ENCODE peak calls at places on chromosome 4, in eight cellular contexts. N is pancreas; V is ovary; Y is right cardiac atrium; X is trophoblast cell; U is PC-9; I is effector memory CD4-positive, alpha-beta T cell; P is colonic mucosa. O is an unnamed sample. For H3K4me1 and H3K27me3, the result is how much of the 10 kb centered on the place peaks cover.

GRCh38 chr4:156654410-156654809 is 317.2 kb downstream of the PDGFC start:
- DNase-seq in P (no peak), N (no peak), X (no peak), U (no peak), Y (no peak), V (no peak), I (no peak), O (no peak)

GRCh38 chr4:148143174-148143573 is 299.0 kb downstream of the NR3C2 start:
- DNase-seq in X (no peak), V (no peak), Y (no peak), P (no peak), N (no peak), I (no peak), U (no peak), O (no peak)

GRCh38 chr4:114132830-114133229 is 153.4 kb upstream of the ARSJ start:
- DNase-seq in N (no peak), U (no peak), X (no peak), P (no peak), I (no peak), V (no peak), Y (no peak), O (no peak)

GRCh38 chr4:141255016-141255415 is 34.3 kb downstream of the ZNF330 start:
- DNase-seq in U (no peak), Y (no peak), X (no peak), N (no peak), I (no peak), V (no peak), P (no peak), O (no peak)

GRCh38 chr4:183408791-183409190 is 35.6 kb upstream of the CDKN2AIP start:
- DNase-seq in V (peak), X (no peak), N (no peak), I (no peak), P (peak), U (no peak), Y (no peak), O (no peak)

GRCh38 chr4:57378766-57379165 is 268.6 kb upstream of the IGFBP7 start:
- DNase-seq in N (no peak), U (no peak), Y (no peak), X (no peak), P (no peak), V (no peak), I (no peak), O (no peak)

GRCh38 chr4:151043803-151044535 is 28.9 kb upstream of the LRBA start:
- DNase-seq in X (no peak), U (no peak), V (no peak), P (no peak), I (no peak), N (no peak), Y (no peak), O (no peak)

GRCh38 chr4:110087116-110087708 is 111.2 kb downstream of the ELOVL6 start:
- DNase-seq in P (no peak), Y (no peak), X (no peak), V (no peak), U (no peak), I (no peak), N (no peak), O (no peak)

GRCh38 chr4:40199999-40200880 is 3.4 kb downstream of the RHOH start:
- DNase-seq in P (no peak), N (peak), I (peak), X (peak), Y (no peak), U (no peak), V (no peak), O (no peak)

GRCh38 chr4:156321203-156321602 is 367.5 kb upstream of the CTSO start:
- DNase-seq in V (no peak), U (peak), X (peak), Y (no peak), P (no peak), N (no peak), I (no peak), O (no peak)

GRCh38 chr4:30543057-30543456 is 177.1 kb upstream of the PCDH7 start:
- DNase-seq in Y (no peak), U (no peak), N (no peak), X (no peak), P (no peak), I (no peak), V (no peak), O (no peak)

GRCh38 chr4:104930298-104930697 is 216.4 kb upstream of the TET2 start:
- DNase-seq in X (no peak), Y (no peak), I (no peak), N (no peak), P (no peak), U (no peak), V (no peak), O (no peak)

GRCh38 chr4:16693641-16694040 is 204.8 kb downstream of the LDB2 start:
- DNase-seq in P (no peak), X (no peak), I (no peak), V (no peak), U (no peak), Y (no peak), N (no peak), O (no peak)
- H3K4me1 ChIP-seq in P (under half), X (under half), I (under half), V (under half), U (under half), Y (under half), N (under half), O (under half)

GRCh38 chr4:3724319-3725231 is 41.6 kb upstream of the ADRA2C start:
- DNase-seq in P (no peak), X (no peak), N (no peak), Y (peak), U (no peak), V (peak), I (no peak), O (no peak)

GRCh38 chr4:3723232-3723642 is 42.9 kb upstream of the ADRA2C start:
- DNase-seq in X (no peak), P (no peak), N (no peak), Y (peak), I (no peak), U (no peak), V (no peak), O (no peak)

GRCh38 chr4:3721627-3722026 is 44.6 kb upstream of the ADRA2C start:
- DNase-seq in I (no peak), X (no peak), U (no peak), N (no peak), Y (peak), V (no peak), P (no peak), O (no peak)

GRCh38 chr4:3721186-3721585 is 45.0 kb upstream of the ADRA2C start:
- DNase-seq in X (no peak), V (no peak), I (no peak), N (no peak), P (no peak), Y (peak), U (no peak), O (no peak)

GRCh38 chr4:3722446-3723231 is 43.5 kb upstream of the ADRA2C start:
- DNase-seq in U (no peak), Y (peak), V (no peak), P (no peak), I (no peak), N (no peak), X (no peak), O (no peak)
- H3K27me3 ChIP-seq in U (half or more), Y (under half), V (under half), P (under half), I (under half), N (under half), X (under half), O (under half)

DNA sequence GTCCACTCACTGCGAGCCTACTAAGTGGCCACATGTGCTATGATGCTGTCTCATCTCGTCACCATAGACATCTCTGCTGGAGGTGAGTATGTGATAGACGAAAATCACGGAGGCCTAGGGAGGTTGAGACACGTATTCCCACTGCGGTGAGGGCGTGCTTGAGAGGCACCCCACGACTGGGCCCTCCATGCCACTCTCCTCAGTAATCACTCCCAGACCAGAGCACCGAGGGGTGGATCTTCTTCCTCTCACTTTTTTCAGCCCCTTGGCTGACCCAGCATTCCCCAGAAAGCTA is 29.0 kb downstream of the AFAP1 start:
- DNase-seq in P (no peak), N (no peak), X (no peak), V (no peak), U (no peak), Y (no peak), I (no peak), O (no peak)
- H3K4me1 ChIP-seq in P (under half), N (under half), X (under half), V (under half), U (under half), Y (under half), I (under half), O (under half)

GRCh38 chr4:1027916-1028240 is 16.5 kb downstream of the FGFRL1 start:
- DNase-seq in U (no peak), I (no peak), Y (no peak), N (no peak), V (no peak), P (no peak), X (no peak), O (no peak)
- H3K27me3 ChIP-seq in U (under half), I (under half), Y (under half), N (under half), V (under half), P (under half), X (under half), O (under half)

DNA sequence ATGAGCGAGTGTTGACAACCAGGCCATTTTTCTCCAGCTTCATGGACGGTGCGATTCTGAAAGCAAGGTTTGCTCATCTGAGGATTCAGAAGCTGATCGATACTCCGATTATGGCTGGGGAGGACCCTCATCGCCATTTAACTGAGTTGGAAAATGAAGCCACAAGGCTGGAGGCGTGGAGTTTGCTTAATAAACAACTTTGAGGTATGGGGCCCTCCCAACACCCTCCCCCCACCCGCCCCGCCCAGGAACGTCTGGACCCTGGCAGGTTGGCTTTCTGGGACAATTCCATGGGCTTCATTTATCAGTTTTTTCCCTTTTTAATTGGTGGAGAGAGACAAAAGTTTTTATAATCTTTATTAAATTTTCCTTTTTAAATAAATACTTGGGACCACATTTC is 52.5 kb downstream of the C4orf51 start:
- DNase-seq in I (no peak), N (no peak), V (no peak), U (no peak), Y (no peak), X (no peak), P (peak), O (no peak)
- H3K4me1 ChIP-seq in I (under half), N (under half), V (under half), U (under half), Y (under half), X (under half), P (under half), O (under half)

GRCh38 chr4:2062168-2062807 is 3.2 kb downstream of the NAT8L start:
- DNase-seq in N (no peak), P (no peak), U (no peak), V (no peak), Y (peak), I (no peak), X (no peak), O (no peak)

GRCh38 chr4:2059034-2059725 is at the start of gene NAT8L:
- DNase-seq in N (no peak), V (peak), Y (peak), U (no peak), P (no peak), X (no peak), I (no peak), O (peak)

GRCh38 chr4:2059726-2060577 is 825 bp downstream of the NAT8L start:
- DNase-seq in V (peak), X (no peak), N (no peak), Y (peak), I (no peak), P (no peak), U (no peak), O (peak)

GRCh38 chr4:2061208-2062131 is 2.3 kb downstream of the NAT8L start:
- DNase-seq in X (no peak), P (no peak), I (no peak), V (no peak), U (no peak), Y (no peak), N (no peak), O (peak)

GRCh38 chr4:2060578-2061207 is 1.6 kb downstream of the NAT8L start:
- DNase-seq in Y (no peak), X (peak), P (no peak), N (no peak), U (no peak), V (no peak), I (no peak), O (peak)
- H3K27me3 ChIP-seq in Y (under half), X (under half), P (half or more), N (under half), U (under half), V (under half), I (under half), O (under half)

O was measured in psoas muscle.